ENCODE peak calls at places on chromosomes 12 and 14, in nine cellular contexts. W is breast epithelium; J is foreskin keratinocyte; T is activated T-cell treated with anti-CD3 and anti-CD28 coated beads, Interleukin-2, amount 50 U/mL, for 24 hours; S is naive B cell; N is hypothalamus; R is activated naive CD8-positive, alpha-beta T cell treated with anti-CD3 and anti-CD28 coated beads for 36 hours; K is Right ventricle myocardium superior; O is H4. Y is an unnamed sample.

GRCh38 chr12:4843907-4844306 is 65.8 kb upstream of the KCNA1 start:
- DNase-seq in W (no peak), J (no peak), T (no peak), S (no peak), N (no peak), R (no peak), K (no peak), O (no peak), Y (no peak)

GRCh38 chr12:99087278-99087677 is 442.2 kb downstream of the APAF1 start:
- DNase-seq in W (no peak), J (peak), T (no peak), S (no peak), N (no peak), R (no peak), K (no peak), O (no peak), Y (no peak)

GRCh38 chr14:92637228-92637627 is 111.2 kb downstream of the LGMN start:
- DNase-seq in W (no peak), J (no peak), T (no peak), S (no peak), N (no peak), R (no peak), K (no peak), O (no peak), Y (no peak)

GRCh38 chr12:101238806-101239329 is 28.8 kb upstream of the SLC5A8 start:
- DNase-seq in W (no peak), J (no peak), T (no peak), S (no peak), N (no peak), R (no peak), K (no peak), O (no peak), Y (no peak)

GRCh38 chr12:40015360-40015759 is 90.5 kb downstream of the SLC2A13 start:
- DNase-seq in W (no peak), J (no peak), T (no peak), S (no peak), N (no peak), R (peak), K (no peak), O (no peak), Y (peak)

GRCh38 chr14:43786066-43786762 is 720.9 kb downstream of the FSCB start:
- DNase-seq in W (no peak), J (no peak), T (no peak), S (no peak), N (no peak), R (no peak), K (no peak), O (no peak), Y (no peak)

GRCh38 chr12:118512669-118513068 is 136.3 kb downstream of the SUDS3 start:
- DNase-seq in W (no peak), J (no peak), T (no peak), S (no peak), N (no peak), R (no peak), K (no peak), O (no peak), Y (no peak)

GRCh38 chr14:92603309-92604257 is 90.0 kb downstream of the RIN3 start:
- DNase-seq in W (peak), J (no peak), T (peak), S (no peak), N (peak), R (peak), K (peak), O (peak), Y (peak)

GRCh38 chr12:29728033-29728432 is 55.7 kb downstream of the TMTC1 start:
- DNase-seq in W (no peak), J (no peak), T (no peak), S (no peak), N (no peak), R (no peak), K (peak), O (no peak), Y (no peak)

GRCh38 chr12:47835017-47835830 is 15.5 kb upstream of the HDAC7 start:
- DNase-seq in W (no peak), J (no peak), T (no peak), S (no peak), N (no peak), R (no peak), K (no peak), O (no peak), Y (no peak)

GRCh38 chr14:24307575-24308341 is at the start of gene CIDEB:
- DNase-seq in W (no peak), J (no peak), T (peak), S (peak), N (peak), R (peak), K (peak), O (peak), Y (peak)

GRCh38 chr12:20487519-20487918 is 119.2 kb downstream of the PDE3A start:
- DNase-seq in W (no peak), J (no peak), T (no peak), S (no peak), N (no peak), R (no peak), K (no peak), O (no peak), Y (no peak)

GRCh38 chr12:9813821-9814798 is 13.2 kb upstream of the KLRF1 start:
- DNase-seq in W (peak), J (no peak), T (peak), S (peak), N (peak), R (peak), K (peak), O (peak), Y (peak)

GRCh38 chr12:97151481-97151880 is 244.4 kb downstream of the NEDD1 start:
- DNase-seq in W (no peak), J (no peak), T (no peak), S (no peak), N (no peak), R (no peak), K (no peak), O (no peak), Y (peak)

GRCh38 chr14:100155049-100155621 is 4.3 kb downstream of the DEGS2 start:
- DNase-seq in W (peak), J (no peak), T (peak), S (no peak), N (no peak), R (peak), K (no peak), O (no peak), Y (no peak)